ENCODE peak calls at places on chromosomes 3 and 15, in six cellular contexts. Z, X, R, J, U and S are unnamed samples.

GRCh38 chr3:8632402-8633237 is 12.0 kb downstream of the SSUH2 start:
- DNase-seq in R (no peak), U (no peak), J (no peak), X (no peak), Z (no peak), S (no peak)

GRCh38 chr3:9208713-9209112 is 40.7 kb downstream of the SRGAP3 start:
- DNase-seq in J (no peak), X (no peak), Z (no peak), R (no peak), U (no peak), S (no peak)

GRCh38 chr3:123843668-123844067 is 40.5 kb downstream of the MYLK start:
- DNase-seq in R (no peak), U (no peak), J (no peak), X (no peak), Z (no peak), S (no peak)

GRCh38 chr15:31434418-31435255 is 108.0 kb downstream of the KLF13 start:
- DNase-seq in R (peak), J (peak), U (no peak), Z (no peak), X (peak), S (peak)

GRCh38 chr3:141368062-141368924 is at the start of gene ZBTB38:
- DNase-seq in R (no peak), U (peak), Z (no peak), X (no peak), J (peak), S (no peak)

GRCh38 chr3:131216340-131216739 is 165.2 kb upstream of the NUDT16 start:
- DNase-seq in Z (no peak), X (no peak), U (no peak), R (no peak), J (no peak), S (no peak)

GRCh38 chr15:68442041-68442440 is 10.1 kb upstream of the ITGA11 start:
- DNase-seq in U (peak), Z (no peak), J (no peak), R (no peak), X (no peak), S (no peak)

GRCh38 chr3:17643691-17644090 is 98.7 kb downstream of the TBC1D5 start:
- DNase-seq in Z (no peak), U (no peak), J (no peak), R (no peak), X (no peak), S (no peak)

GRCh38 chr3:30996467-30996866 is 102.0 kb upstream of the GADL1 start:
- DNase-seq in J (no peak), X (no peak), U (no peak), R (no peak), Z (peak), S (no peak)

GRCh38 chr15:91263632-91264477 is 163.8 kb downstream of the SV2B start:
- DNase-seq in Z (no peak), X (no peak), U (peak), J (no peak), R (no peak), S (no peak)

GRCh38 chr3:58664611-58665010 is 2.0 kb downstream of the FAM3D start:
- DNase-seq in X (no peak), R (no peak), U (no peak), J (no peak), Z (no peak), S (no peak)

GRCh38 chr3:139187154-139187553 is 142.5 kb upstream of the PRR23C start:
- DNase-seq in R (no peak), J (no peak), X (no peak), Z (no peak), U (no peak), S (no peak)

GRCh38 chr15:88448991-88449461 is 18.2 kb downstream of the MRPL46 start:
- DNase-seq in U (no peak), X (no peak), R (no peak), Z (no peak), J (no peak), S (no peak)

GRCh38 chr3:99965681-99966408 is 148.2 kb downstream of the CMSS1 start:
- DNase-seq in Z (no peak), U (no peak), X (no peak), J (no peak), R (no peak), S (no peak)

GRCh38 chr3:107525954-107526305 is 3.2 kb downstream of the BBX start:
- DNase-seq in J (no peak), X (no peak), U (no peak), Z (no peak), R (no peak), S (no peak)

GRCh38 chr15:90869601-90870353 is 1.4 kb downstream of the FURIN start:
- DNase-seq in U (peak), J (peak), X (no peak), Z (no peak), R (peak), S (no peak)

GRCh38 chr3:46953265-46954010 is 23.1 kb downstream of the CCDC12 start:
- DNase-seq in U (no peak), Z (no peak), R (peak), X (no peak), J (no peak), S (peak)

GRCh38 chr15:35142578-35142977 is 57.5 kb upstream of the NANOGP8 start:
- DNase-seq in R (no peak), J (no peak), X (no peak), U (no peak), Z (no peak), S (no peak)

GRCh38 chr3:185056908-185057307 is 96.0 kb downstream of the C3orf70 start:
- DNase-seq in J (no peak), R (no peak), Z (no peak), X (no peak), U (no peak), S (no peak)

GRCh38 chr3:99712291-99712954 is 74.0 kb downstream of the COL8A1 start:
- DNase-seq in J (no peak), U (no peak), R (no peak), Z (no peak), X (no peak), S (no peak)

GRCh38 chr15:50816191-50816590 is 50.7 kb upstream of the SPPL2A start:
- DNase-seq in Z (no peak), U (no peak), R (no peak), J (peak), X (no peak), S (no peak)

GRCh38 chr3:197736010-197736490 is 654 bp downstream of the RUBCN start:
- DNase-seq in Z (no peak), U (peak), J (peak), R (no peak), X (peak), S (peak)

GRCh38 chr3:52707585-52707984 is 1.7 kb downstream of the SPCS1 start:
- DNase-seq in X (no peak), U (no peak), J (no peak), R (no peak), Z (no peak), S (peak)

GRCh38 chr15:101267320-101268104 is 9.8 kb downstream of the SELENOS start:
- DNase-seq in U (no peak), Z (no peak), R (no peak), X (no peak), J (no peak), S (no peak)

GRCh38 chr3:38376098-38376816 is 29.7 kb downstream of the XYLB start:
- DNase-seq in Z (no peak), U (no peak), R (no peak), X (no peak), J (no peak), S (no peak)

GRCh38 chr3:79154861-79155260 is 612.9 kb downstream of the ROBO1 start:
- DNase-seq in U (no peak), J (no peak), X (no peak), R (no peak), Z (peak), S (no peak)

GRCh38 chr3:158950131-158950901 is 148.5 kb downstream of the MFSD1 start:
- DNase-seq in R (no peak), X (no peak), Z (no peak), J (no peak), U (no peak), S (no peak)

GRCh38 chr3:126752303-126753190 is 48.5 kb downstream of the CHCHD6 start:
- DNase-seq in Z (peak), R (peak), U (peak), X (peak), J (peak), S (peak)

GRCh38 chr15:66863382-66864085 is 161.5 kb downstream of the SMAD6 start:
- DNase-seq in X (no peak), U (peak), J (no peak), Z (no peak), R (no peak), S (no peak)

GRCh38 chr15:69025320-69025719 is 10.8 kb downstream of the NOX5 start:
- DNase-seq in Z (no peak), U (no peak), X (no peak), R (no peak), J (no peak), S (no peak)

GRCh38 chr3:106333911-106334618 is 465.3 kb upstream of the CBLB start:
- DNase-seq in R (no peak), Z (no peak), U (no peak), J (no peak), X (no peak), S (no peak)

GRCh38 chr3:71536376-71536965 is 47.1 kb downstream of the FOXP1 start:
- DNase-seq in J (no peak), R (no peak), Z (no peak), X (no peak), U (no peak), S (no peak)

GRCh38 chr3:171801738-171802600 is 8.3 kb downstream of the PLD1 start:
- DNase-seq in X (no peak), R (no peak), J (no peak), U (no peak), Z (no peak), S (no peak)